ENCODE peak calls at places on chromosomes 11 and 22, in eight cellular contexts. K, D, A, U, M, G, V and F are unnamed samples.

GRCh38 chr22:37746366-37747089 is 49.7 kb downstream of the TRIOBP start:
- DNase-seq in K (no peak), D (no peak), A (no peak), U (no peak), M (peak; percentile 60), G (no peak), V (peak; percentile 53), F (no peak)

GRCh38 chr11:15101072-15101701 is 13.5 kb upstream of the INSC start:
- DNase-seq in K (peak; percentile 66), D (no peak), A (peak; percentile 45), U (peak; percentile 83), M (peak; percentile 63), G (peak; percentile 82), V (peak; percentile 65), F (peak; percentile 78)

GRCh38 chr22:31947296-31947695 is 3.0 kb downstream of the YWHAH start:
- DNase-seq in K (no peak), D (no peak), A (no peak), U (no peak), M (no peak), G (no peak), V (peak; percentile 53), F (no peak)

GRCh38 chr22:17964647-17965046 is 59.7 kb downstream of the MICAL3 start:
- DNase-seq in K (no peak), D (peak; percentile 65), A (no peak), U (no peak), M (no peak), G (no peak), V (no peak), F (no peak)

GRCh38 chr22:20887375-20887774 is 28.6 kb downstream of the SNAP29 start:
- DNase-seq in K (peak; percentile 58), D (no peak), A (no peak), U (no peak), M (no peak), G (no peak), V (no peak), F (no peak)

GRCh38 chr11:113991170-113991569 is 16.3 kb downstream of the HTR3A start:
- DNase-seq in K (peak; percentile 46), D (no peak), A (peak; percentile 22), U (peak; percentile 47), M (no peak), G (peak; percentile 87), V (no peak), F (no peak)

GRCh38 chr11:271316-271715 is 6.9 kb upstream of the NLRP6 start:
- DNase-seq in K (no peak), D (no peak), A (no peak), U (no peak), M (no peak), G (no peak), V (peak; percentile 27), F (no peak)

GRCh38 chr22:38098410-38099249 is 11.9 kb downstream of the BAIAP2L2 start:
- DNase-seq in K (no peak), D (no peak), A (no peak), U (peak; percentile 37), M (peak; percentile 30), G (no peak), V (no peak), F (no peak)

GRCh38 chr22:50456466-50457234 is 18.2 kb downstream of the SBF1 start:
- DNase-seq in K (no peak), D (no peak), A (no peak), U (no peak), M (no peak), G (peak; percentile 62), V (no peak), F (no peak)

GRCh38 chr11:9566561-9567063 is 6.9 kb upstream of the WEE1 start:
- DNase-seq in K (no peak), D (no peak), A (no peak), U (peak; percentile 92), M (no peak), G (no peak), V (no peak), F (no peak)

GRCh38 chr11:65226103-65226442 is 35.7 kb upstream of the POLA2 start:
- DNase-seq in K (no peak), D (no peak), A (no peak), U (no peak), M (no peak), G (no peak), V (no peak), F (no peak)

GRCh38 chr11:65227879-65228278 is 33.9 kb upstream of the POLA2 start:
- DNase-seq in K (no peak), D (no peak), A (no peak), U (no peak), M (no peak), G (no peak), V (no peak), F (no peak)

GRCh38 chr11:65223031-65223430 is 38.7 kb upstream of the POLA2 start:
- DNase-seq in K (no peak), D (no peak), A (no peak), U (no peak), M (no peak), G (no peak), V (no peak), F (no peak)

GRCh38 chr11:65224939-65225283 is 36.9 kb upstream of the POLA2 start:
- DNase-seq in K (peak; percentile 78), D (no peak), A (peak; percentile 32), U (peak; percentile 68), M (peak; percentile 76), G (peak; percentile 50), V (no peak), F (peak; percentile 56)

GRCh38 chr11:65225284-65226102 is 36.3 kb upstream of the POLA2 start:
- DNase-seq in K (no peak), D (no peak), A (peak; percentile 61), U (peak; percentile 63), M (peak; percentile 73), G (peak; percentile 88), V (peak; percentile 58), F (peak; percentile 69)
- H3K27ac ChIP-seq in K (no peak overlapping the region), D (no peak overlapping the region), A (no peak overlapping the region), U (no peak overlapping the region), M (peak overlapping the region; percentile 6), G (peak overlapping the region; percentile 85), V (no peak overlapping the region), F (peak overlapping the region; percentile 70)

GRCh38 chr11:73386026-73386425 is 9.8 kb downstream of the RELT start:
- DNase-seq in K (no peak), D (peak; percentile 49), A (peak; percentile 44), U (no peak), M (peak; percentile 82), G (no peak), V (no peak), F (no peak)

GRCh38 chr11:73384531-73384870 is 8.3 kb downstream of the RELT start:
- DNase-seq in K (no peak), D (no peak), A (no peak), U (no peak), M (no peak), G (no peak), V (no peak), F (no peak)

GRCh38 chr11:73386568-73386967 is 10.4 kb downstream of the RELT start:
- DNase-seq in K (no peak), D (no peak), A (no peak), U (no peak), M (no peak), G (no peak), V (no peak), F (no peak)

GRCh38 chr11:73384127-73384441 is 7.9 kb downstream of the RELT start:
- DNase-seq in K (no peak), D (no peak), A (no peak), U (no peak), M (no peak), G (no peak), V (no peak), F (no peak)

GRCh38 chr11:73384871-73385692 is 8.9 kb downstream of the RELT start:
- DNase-seq in K (no peak), D (peak; percentile 69), A (peak; percentile 70), U (no peak), M (peak; percentile 90), G (no peak), V (peak; percentile 50), F (peak; percentile 49)
- H3K4me3 ChIP-seq in K (no peak overlapping the region), D (peak overlapping the region; percentile 66), A (no peak overlapping the region), U (no peak overlapping the region), M (no peak overlapping the region), G (no peak overlapping the region), V (no peak overlapping the region), F (no peak overlapping the region)

DNA sequence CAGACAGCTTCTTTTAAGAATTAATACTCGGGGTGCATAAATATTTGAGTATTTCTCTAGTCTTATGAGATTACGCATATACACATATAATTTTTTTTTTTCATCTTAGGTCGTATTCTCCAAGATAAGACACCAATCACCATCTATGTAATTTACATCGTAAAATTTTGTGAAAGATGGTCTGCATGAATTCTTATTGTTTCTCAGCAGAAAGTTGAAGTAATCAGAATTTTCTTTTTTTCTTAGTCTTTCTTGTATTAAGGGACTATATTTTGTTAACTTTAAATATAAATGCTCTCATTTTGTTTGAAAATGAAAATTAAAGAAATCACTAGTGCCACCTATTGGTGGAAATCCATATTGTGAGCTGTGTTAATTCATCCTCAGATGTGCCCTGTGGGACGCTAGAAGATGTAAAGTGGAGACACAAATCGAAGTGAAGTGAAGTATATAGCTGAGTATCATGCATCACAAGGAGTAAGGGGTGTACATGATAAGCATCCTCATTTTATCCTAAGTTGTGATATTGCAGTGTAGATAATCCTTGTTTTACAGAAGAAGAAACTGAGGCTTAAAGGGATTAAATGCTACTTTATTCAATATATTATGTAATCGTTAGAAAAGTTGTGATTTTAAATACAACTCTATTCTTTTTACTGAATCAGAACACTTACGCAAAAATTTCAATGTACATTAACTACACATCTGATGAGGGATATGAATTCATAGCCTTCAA is 2084.3 kb downstream of the LRRC4C start:
- DNase-seq in K (peak; percentile 67), D (no peak), A (no peak), U (peak; percentile 27), M (no peak), G (peak; percentile 53), V (no peak), F (no peak)
- TF ChIP-seq CTCF in K (peak; percentile 73), D (peak; percentile 49), A (peak; percentile 67), U (peak; percentile 52), M (peak; percentile 67), G (peak; percentile 39), V (peak; percentile 52), F (no peak)

DNA sequence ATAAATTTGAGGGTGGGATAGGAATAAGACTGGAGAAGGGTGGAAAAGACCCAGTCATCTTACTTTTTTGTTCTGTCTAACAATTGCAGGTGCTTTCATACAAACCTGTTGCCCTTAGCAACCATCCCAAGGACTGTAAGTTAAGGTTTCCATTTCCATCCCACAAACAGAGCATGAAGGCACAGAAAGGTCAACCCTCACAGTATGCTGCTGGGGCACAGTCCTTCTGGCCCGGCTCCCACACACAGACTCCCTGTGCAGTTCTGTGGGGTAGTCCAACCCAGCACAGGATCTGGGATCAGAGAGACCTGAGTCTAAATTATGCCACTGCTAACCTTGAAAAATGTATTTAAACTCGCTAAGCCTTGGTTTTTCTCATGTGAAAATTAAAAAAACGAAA is 38.4 kb upstream of the ETS1 start:
- DNase-seq in K (no peak), D (no peak), A (no peak), U (no peak), M (no peak), G (no peak), V (no peak), F (no peak)
- H3K27ac ChIP-seq in K (no peak overlapping the region), D (peak overlapping the region; percentile 86), A (no peak overlapping the region), U (no peak overlapping the region), M (peak overlapping the region; percentile 39), G (no peak overlapping the region), V (no peak overlapping the region), F (peak overlapping the region; percentile 51)